ENCODE peak calls at places on chromosomes 11 and 22, in seven cellular contexts. U is left cardiac atrium; L is GM03348; O is stimulated activated CD8-positive, alpha-beta memory T cell treated with anti-CD3 and anti-CD28 coated beads, Interleukin-12 subunit alpha, Interleukin-12 subunit beta, amount 100 ng/mL, for 4 hours; I is AG10803; F is skeletal muscle cell; R is Calu3. S is an unnamed sample.

GRCh38 chr11:47259178-47259977 is 1.6 kb downstream of the NR1H3 start:
- DNase-seq in F (no peak), U (no peak), R (peak; percentile 51), O (no peak), L (peak; percentile 63), I (peak; percentile 31), S (no peak)

GRCh38 chr11:86743223-86744118 is 56.9 kb upstream of the PRSS23 start:
- DNase-seq in O (no peak), F (peak; percentile 98), U (peak; percentile 58), R (peak; percentile 60), L (peak; percentile 74), I (peak; percentile 99), S (peak; percentile 88)

GRCh38 chr11:75029836-75030631 is 41.3 kb downstream of the NEU3 start:
- DNase-seq in U (no peak), O (no peak), F (no peak), I (no peak), L (no peak), R (no peak), S (no peak)

GRCh38 chr22:37109242-37109917 is at the start of gene TMPRSS6:
- DNase-seq in F (no peak), I (no peak), R (no peak), U (no peak), L (no peak), O (no peak), S (no peak)

GRCh38 chr11:134531331-134532135 is 119.5 kb upstream of the B3GAT1 start:
- DNase-seq in I (no peak), F (no peak), R (no peak), L (no peak), U (no peak), O (no peak), S (peak; percentile 50)

GRCh38 chr22:20319745-20320658 is at the start of gene DGCR6L:
- DNase-seq in R (peak; percentile 97), L (peak; percentile 97), F (peak; percentile 86), U (peak; percentile 98), I (peak; percentile 95), O (peak; percentile 94), S (peak; percentile 97)

GRCh38 chr11:128481135-128481534 is 106.2 kb downstream of the ETS1 start:
- DNase-seq in U (no peak), R (no peak), O (no peak), L (peak; percentile 76), I (peak; percentile 95), F (peak; percentile 82), S (no peak)

GRCh38 chr11:69837791-69838190 is 18.6 kb upstream of the FGF3 start:
- DNase-seq in F (no peak), I (no peak), R (no peak), L (no peak), U (no peak), O (no peak), S (peak; percentile 20)

GRCh38 chr22:29689872-29690213 is 30.0 kb upstream of the CABP7 start:
- DNase-seq in U (peak; percentile 58), R (peak; percentile 60), I (peak; percentile 47), O (no peak), F (no peak), L (peak; percentile 76), S (no peak)

GRCh38 chr22:39658367-39658766 is 87.8 kb downstream of the CACNA1I start:
- DNase-seq in U (no peak), F (no peak), I (no peak), R (no peak), O (no peak), L (no peak), S (no peak)

S was measured in sigmoid colon.